ENCODE peak calls at places on chromosomes 13 and 19, in nine cellular contexts. One of them, this sample, is unnamed.

GRCh38 chr19:19541572-19541971 is 3.5 kb downstream of the CILP2 start:
- ATAC-seq in upper lobe of left lung: no peak
- ATAC-seq in K562: no peak
- ATAC-seq in HCT116: no peak
- ATAC-seq in A549: no peak
- ATAC-seq in heart left ventricle: no peak
- ATAC-seq in body of pancreas: no peak
- ATAC-seq in GM12878: no peak
- ATAC-seq in gastrocnemius medialis: no peak
- ATAC-seq in this sample: no peak

GRCh38 chr13:24900507-24900906 is 136.5 kb downstream of the RNF17 start:
- ATAC-seq in upper lobe of left lung: no peak
- ATAC-seq in K562: no peak
- ATAC-seq in HCT116: no peak
- ATAC-seq in A549: no peak
- ATAC-seq in heart left ventricle: no peak
- ATAC-seq in body of pancreas: no peak
- ATAC-seq in GM12878: peak; percentile 80
- ATAC-seq in gastrocnemius medialis: no peak
- ATAC-seq in this sample: no peak

GRCh38 chr13:107497661-107498060 is 717.7 kb downstream of the LIG4 start:
- ATAC-seq in upper lobe of left lung: no peak
- ATAC-seq in K562: no peak
- ATAC-seq in HCT116: no peak
- ATAC-seq in A549: no peak
- ATAC-seq in heart left ventricle: no peak
- ATAC-seq in body of pancreas: no peak
- ATAC-seq in GM12878: no peak
- ATAC-seq in gastrocnemius medialis: no peak
- ATAC-seq in this sample: no peak

GRCh38 chr19:15280915-15281683 is 48.9 kb upstream of the EPHX3 start:
- ATAC-seq in upper lobe of left lung: peak; percentile 78
- ATAC-seq in K562: peak; percentile 91
- ATAC-seq in HCT116: no peak
- ATAC-seq in A549: peak; percentile 69
- ATAC-seq in heart left ventricle: peak; percentile 82
- ATAC-seq in body of pancreas: peak; percentile 76
- ATAC-seq in GM12878: no peak
- ATAC-seq in gastrocnemius medialis: peak; percentile 69
- ATAC-seq in this sample: peak; percentile 93

GRCh38 chr13:80389073-80390038 is 48.4 kb upstream of the SPRY2 start:
- ATAC-seq in upper lobe of left lung: no peak
- ATAC-seq in K562: no peak
- ATAC-seq in HCT116: no peak
- ATAC-seq in A549: no peak
- ATAC-seq in heart left ventricle: no peak
- ATAC-seq in body of pancreas: no peak
- ATAC-seq in GM12878: no peak
- ATAC-seq in gastrocnemius medialis: no peak
- ATAC-seq in this sample: peak; percentile 43

GRCh38 chr19:48568345-48568886 is 16.4 kb downstream of the SULT2B1 start:
- ATAC-seq in upper lobe of left lung: peak; percentile 88
- ATAC-seq in K562: peak; percentile 76
- ATAC-seq in HCT116: peak; percentile 89
- ATAC-seq in A549: peak; percentile 97
- ATAC-seq in heart left ventricle: peak; percentile 97
- ATAC-seq in body of pancreas: peak; percentile 94
- ATAC-seq in GM12878: no peak
- ATAC-seq in gastrocnemius medialis: peak; percentile 90
- ATAC-seq in this sample: peak; percentile 99

GRCh38 chr13:85381082-85381481 is 418.1 kb downstream of the SLITRK6 start:
- ATAC-seq in upper lobe of left lung: no peak
- ATAC-seq in K562: no peak
- ATAC-seq in HCT116: no peak
- ATAC-seq in A549: no peak
- ATAC-seq in heart left ventricle: no peak
- ATAC-seq in body of pancreas: no peak
- ATAC-seq in GM12878: no peak
- ATAC-seq in gastrocnemius medialis: no peak
- ATAC-seq in this sample: no peak

GRCh38 chr19:19745496-19746285 is 12.8 kb upstream of the ZNF14 start:
- ATAC-seq in upper lobe of left lung: no peak
- ATAC-seq in K562: peak; percentile 13
- ATAC-seq in HCT116: peak; percentile 11
- ATAC-seq in A549: no peak
- ATAC-seq in heart left ventricle: no peak
- ATAC-seq in body of pancreas: no peak
- ATAC-seq in GM12878: no peak
- ATAC-seq in gastrocnemius medialis: no peak
- ATAC-seq in this sample: no peak

GRCh38 chr19:35644987-35645679 is 3.0 kb upstream of the COX6B1 start:
- ATAC-seq in upper lobe of left lung: no peak
- ATAC-seq in K562: peak; percentile 48
- ATAC-seq in HCT116: peak; percentile 40
- ATAC-seq in A549: peak; percentile 22
- ATAC-seq in heart left ventricle: peak; percentile 34
- ATAC-seq in body of pancreas: peak; percentile 12
- ATAC-seq in GM12878: peak; percentile 14
- ATAC-seq in gastrocnemius medialis: peak; percentile 33
- ATAC-seq in this sample: peak; percentile 46

GRCh38 chr13:33284016-33284415 is 1.5 kb downstream of the STARD13 start:
- ATAC-seq in upper lobe of left lung: no peak
- ATAC-seq in K562: no peak
- ATAC-seq in HCT116: no peak
- ATAC-seq in A549: no peak
- ATAC-seq in heart left ventricle: no peak
- ATAC-seq in body of pancreas: no peak
- ATAC-seq in GM12878: no peak
- ATAC-seq in gastrocnemius medialis: no peak
- ATAC-seq in this sample: no peak

GRCh38 chr13:33285420-33286124 is at the start of gene STARD13:
- ATAC-seq in upper lobe of left lung: peak; percentile 95
- ATAC-seq in K562: peak; percentile 75
- ATAC-seq in HCT116: peak; percentile 98
- ATAC-seq in A549: peak; percentile 96
- ATAC-seq in heart left ventricle: peak; percentile 93
- ATAC-seq in body of pancreas: peak; percentile 98
- ATAC-seq in GM12878: peak; percentile 77
- ATAC-seq in gastrocnemius medialis: peak; percentile 92
- ATAC-seq in this sample: peak; percentile 97

GRCh38 chr13:33287142-33287882 is 1.8 kb upstream of the STARD13 start:
- ATAC-seq in upper lobe of left lung: no peak
- ATAC-seq in K562: no peak
- ATAC-seq in HCT116: no peak
- ATAC-seq in A549: no peak
- ATAC-seq in heart left ventricle: no peak
- ATAC-seq in body of pancreas: no peak
- ATAC-seq in GM12878: no peak
- ATAC-seq in gastrocnemius medialis: no peak
- ATAC-seq in this sample: no peak

GRCh38 chr13:33284916-33285315 is 639 bp downstream of the STARD13 start:
- ATAC-seq in upper lobe of left lung: peak; percentile 9
- ATAC-seq in K562: no peak
- ATAC-seq in HCT116: peak; percentile 18
- ATAC-seq in A549: peak; percentile 46
- ATAC-seq in heart left ventricle: peak; percentile 3
- ATAC-seq in body of pancreas: peak; percentile 3
- ATAC-seq in GM12878: peak; percentile 27
- ATAC-seq in gastrocnemius medialis: peak; percentile 61
- ATAC-seq in this sample: peak; percentile 25

DNA sequence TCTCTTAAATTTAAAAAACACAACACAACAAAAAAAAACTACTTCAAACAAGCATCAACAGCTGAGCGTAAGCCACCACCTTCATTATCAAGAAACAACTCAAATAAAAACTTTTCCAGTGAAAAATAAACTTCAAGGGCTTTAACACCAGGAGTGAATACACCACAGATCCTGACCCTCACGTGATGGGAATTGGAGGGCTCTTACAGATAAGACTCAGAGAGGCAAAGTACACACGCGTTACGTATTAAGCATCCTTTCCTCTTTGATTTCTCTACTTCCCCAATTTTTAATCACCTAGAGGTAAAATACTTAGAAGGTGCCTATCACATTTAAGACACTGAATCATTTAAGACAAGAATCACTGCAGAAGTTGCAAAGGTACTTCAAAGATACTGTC is 588 bp upstream of the STARD13 start:
- ATAC-seq in upper lobe of left lung: peak; percentile 45
- ATAC-seq in K562: no peak
- ATAC-seq in HCT116: no peak
- ATAC-seq in A549: no peak
- ATAC-seq in heart left ventricle: no peak
- ATAC-seq in body of pancreas: no peak
- ATAC-seq in GM12878: no peak
- ATAC-seq in gastrocnemius medialis: no peak
- ATAC-seq in this sample: no peak
- H3K4me3 ChIP-seq in upper lobe of left lung: peak overlapping the region; percentile 57
- H3K4me3 ChIP-seq in K562: no peak overlapping the region
- H3K4me3 ChIP-seq in HCT116: peak overlapping the region; percentile 64
- H3K4me3 ChIP-seq in A549: peak overlapping the region; percentile 51
- H3K4me3 ChIP-seq in heart left ventricle: peak overlapping the region; percentile 84
- H3K4me3 ChIP-seq in body of pancreas: no peak overlapping the region
- H3K4me3 ChIP-seq in GM12878: peak overlapping the region; percentile 70
- H3K4me3 ChIP-seq in gastrocnemius medialis: peak overlapping the region; percentile 77
- H3K4me3 ChIP-seq in this sample: peak overlapping the region; percentile 97

GRCh38 chr19:37926255-37926654 is 19.2 kb downstream of the SIPA1L3 start:
- ATAC-seq in upper lobe of left lung: no peak
- ATAC-seq in K562: no peak
- ATAC-seq in HCT116: no peak
- ATAC-seq in A549: no peak
- ATAC-seq in heart left ventricle: no peak
- ATAC-seq in body of pancreas: no peak
- ATAC-seq in GM12878: peak; percentile 3
- ATAC-seq in gastrocnemius medialis: no peak
- ATAC-seq in this sample: no peak

GRCh38 chr19:37926711-37927110 is 19.7 kb downstream of the SIPA1L3 start:
- ATAC-seq in upper lobe of left lung: no peak
- ATAC-seq in K562: no peak
- ATAC-seq in HCT116: no peak
- ATAC-seq in A549: no peak
- ATAC-seq in heart left ventricle: no peak
- ATAC-seq in body of pancreas: no peak
- ATAC-seq in GM12878: peak; percentile 7
- ATAC-seq in gastrocnemius medialis: no peak
- ATAC-seq in this sample: no peak

GRCh38 chr19:37925212-37925611 is 18.2 kb downstream of the SIPA1L3 start:
- ATAC-seq in upper lobe of left lung: no peak
- ATAC-seq in K562: no peak
- ATAC-seq in HCT116: no peak
- ATAC-seq in A549: no peak
- ATAC-seq in heart left ventricle: no peak
- ATAC-seq in body of pancreas: no peak
- ATAC-seq in GM12878: no peak
- ATAC-seq in gastrocnemius medialis: no peak
- ATAC-seq in this sample: no peak

GRCh38 chr19:37914908-37915307 is 7.9 kb downstream of the SIPA1L3 start:
- ATAC-seq in upper lobe of left lung: no peak
- ATAC-seq in K562: no peak
- ATAC-seq in HCT116: no peak
- ATAC-seq in A549: no peak
- ATAC-seq in heart left ventricle: no peak
- ATAC-seq in body of pancreas: no peak
- ATAC-seq in GM12878: peak; percentile 70
- ATAC-seq in gastrocnemius medialis: no peak
- ATAC-seq in this sample: no peak

GRCh38 chr19:37920591-37921450 is 13.8 kb downstream of the SIPA1L3 start:
- ATAC-seq in upper lobe of left lung: no peak
- ATAC-seq in K562: no peak
- ATAC-seq in HCT116: no peak
- ATAC-seq in A549: peak; percentile 23
- ATAC-seq in heart left ventricle: no peak
- ATAC-seq in body of pancreas: no peak
- ATAC-seq in GM12878: peak; percentile 37
- ATAC-seq in gastrocnemius medialis: no peak
- ATAC-seq in this sample: no peak
- H3K27ac ChIP-seq in upper lobe of left lung: no peak overlapping the region
- H3K27ac ChIP-seq in K562: no peak overlapping the region
- H3K27ac ChIP-seq in HCT116: no peak overlapping the region
- H3K27ac ChIP-seq in A549: no peak overlapping the region
- H3K27ac ChIP-seq in heart left ventricle: no peak overlapping the region
- H3K27ac ChIP-seq in body of pancreas: no peak overlapping the region
- H3K27ac ChIP-seq in GM12878: peak overlapping the region; percentile 92
- H3K27ac ChIP-seq in gastrocnemius medialis: no peak overlapping the region
- H3K27ac ChIP-seq in this sample: no peak overlapping the region

DNA sequence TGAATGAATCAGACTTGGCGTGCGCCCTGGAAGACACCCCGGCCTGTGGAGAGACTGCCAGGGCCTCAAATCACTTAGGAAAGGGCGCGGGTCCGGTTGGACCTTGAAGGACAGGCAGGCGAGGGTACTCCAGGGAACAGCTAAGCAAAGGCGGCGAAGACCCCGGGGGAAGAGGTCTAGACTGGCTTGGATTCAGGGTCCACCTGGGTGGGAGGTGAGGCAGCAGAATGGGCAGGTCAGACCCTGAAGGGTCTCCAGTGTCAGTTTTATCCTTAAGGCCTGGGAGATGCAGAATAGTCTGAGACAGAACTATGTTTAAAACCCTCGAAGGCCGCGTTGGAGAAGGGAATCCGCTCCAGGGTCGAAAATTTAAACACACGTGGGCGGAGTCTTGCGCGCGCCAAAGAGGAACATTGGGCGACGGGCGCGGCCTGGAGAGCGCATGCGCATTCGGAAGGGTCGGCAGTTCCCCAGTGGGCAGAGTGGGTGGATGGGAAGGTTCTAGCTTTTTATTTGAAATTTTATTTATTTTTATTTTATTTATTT is 567 bp upstream of the SMG9 start:
- ATAC-seq in upper lobe of left lung: peak; percentile 73
- ATAC-seq in K562: peak; percentile 68
- ATAC-seq in HCT116: peak; percentile 23
- ATAC-seq in A549: peak; percentile 44
- ATAC-seq in heart left ventricle: peak; percentile 70
- ATAC-seq in body of pancreas: peak; percentile 45
- ATAC-seq in GM12878: peak; percentile 29
- ATAC-seq in gastrocnemius medialis: peak; percentile 60
- ATAC-seq in this sample: peak; percentile 19
- TF ChIP-seq POLR2A in upper lobe of left lung: no peak
- TF ChIP-seq POLR2A in K562: peak; percentile 87
- TF ChIP-seq POLR2A in HCT116: peak; percentile 93
- TF ChIP-seq POLR2A in A549: peak; percentile 31
- TF ChIP-seq POLR2A in heart left ventricle: no peak
- TF ChIP-seq POLR2A in body of pancreas: no peak
- TF ChIP-seq POLR2A in GM12878: no peak
- TF ChIP-seq POLR2A in gastrocnemius medialis: no peak
- TF ChIP-seq POLR2A in this sample: no peak

DNA sequence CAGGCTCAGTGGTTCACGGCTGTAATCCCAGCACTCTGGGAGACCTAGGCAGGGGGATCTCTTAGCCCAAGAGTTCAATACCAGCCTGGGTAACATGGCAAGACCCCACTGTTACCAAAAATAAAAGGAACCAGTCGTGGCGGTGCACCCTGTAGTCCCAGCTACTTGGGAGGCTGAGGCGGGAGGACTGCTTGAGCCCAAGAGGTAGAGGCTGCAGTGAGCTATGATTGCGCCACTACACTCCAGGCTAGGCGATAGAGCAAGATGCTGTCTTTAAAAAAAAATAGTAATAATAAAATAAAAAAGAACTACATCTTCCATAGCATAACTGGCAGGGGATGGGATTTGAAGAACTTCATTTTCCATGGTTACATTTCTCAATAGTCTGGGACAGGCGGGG is 3.0 kb downstream of the LYPD3 start:
- ATAC-seq in upper lobe of left lung: no peak
- ATAC-seq in K562: no peak
- ATAC-seq in HCT116: no peak
- ATAC-seq in A549: no peak
- ATAC-seq in heart left ventricle: no peak
- ATAC-seq in body of pancreas: no peak
- ATAC-seq in GM12878: no peak
- ATAC-seq in gastrocnemius medialis: no peak
- ATAC-seq in this sample: no peak
- H3K4me3 ChIP-seq in upper lobe of left lung: no peak overlapping the region
- H3K4me3 ChIP-seq in K562: no peak overlapping the region
- H3K4me3 ChIP-seq in HCT116: peak overlapping the region; percentile 73
- H3K4me3 ChIP-seq in A549: no peak overlapping the region
- H3K4me3 ChIP-seq in heart left ventricle: no peak overlapping the region
- H3K4me3 ChIP-seq in body of pancreas: no peak overlapping the region
- H3K4me3 ChIP-seq in GM12878: no peak overlapping the region
- H3K4me3 ChIP-seq in gastrocnemius medialis: no peak overlapping the region
- H3K4me3 ChIP-seq in this sample: no peak overlapping the region

This sample was measured in gastroesophageal sphincter.